ENCODE peak calls at places on chromosomes 6 and 20, in five cellular contexts. Q is T-helper 17 cell, N is T-helper 1 cell, T is body of pancreas, V is A172. I is an unnamed sample.

GRCh38 chr6:2622683-2623082 is 128.0 kb downstream of the MYLK4 start:
- DNase-seq in Q (no peak), T (no peak), V (no peak), N (no peak), I (no peak)

GRCh38 chr6:162151050-162151658 is 576.4 kb downstream of the PRKN start:
- DNase-seq in Q (no peak), N (no peak), T (no peak), V (peak; percentile 61), I (no peak)

GRCh38 chr6:35568967-35569606 is 56.4 kb upstream of the TULP1 start:
- DNase-seq in V (no peak), N (peak; percentile 31), Q (peak; percentile 20), T (peak; percentile 45), I (no peak)

GRCh38 chr20:33423141-33423834 is 20.3 kb downstream of the SNTA1 start:
- DNase-seq in T (no peak), N (no peak), V (peak; percentile 91), Q (no peak), I (no peak)

GRCh38 chr6:102961902-102962301 is 1568.4 kb downstream of the GRIK2 start:
- DNase-seq in T (no peak), V (no peak), Q (no peak), N (no peak), I (no peak)

GRCh38 chr20:14142171-14142570 is 146.9 kb downstream of the MACROD2 start:
- DNase-seq in N (no peak), Q (no peak), T (peak; percentile 53), V (peak; percentile 57), I (no peak)

GRCh38 chr6:31125162-31125561 is 4.9 kb upstream of the CDSN start:
- DNase-seq in Q (no peak), T (peak; percentile 71), V (peak; percentile 69), N (no peak), I (no peak)

GRCh38 chr6:95802978-95803377 is 212.8 kb upstream of the FUT9 start:
- DNase-seq in T (no peak), N (no peak), Q (no peak), V (no peak), I (no peak)

GRCh38 chr20:4814696-4815252 is 93.1 kb downstream of the PRND start:
- DNase-seq in Q (peak; percentile 74), T (peak; percentile 12), N (peak; percentile 71), V (no peak), I (peak; percentile 79)

GRCh38 chr20:31835977-31836852 is 9.2 kb downstream of the FOXS1 start:
- DNase-seq in Q (no peak), T (peak; percentile 83), N (peak; percentile 49), V (peak; percentile 96), I (no peak)

GRCh38 chr20:51752343-51752951 is 15.7 kb downstream of the ATP9A start:
- DNase-seq in V (peak; percentile 89), Q (no peak), T (no peak), N (no peak), I (no peak)

GRCh38 chr6:25928562-25929324 is 1.7 kb downstream of the SLC17A2 start:
- DNase-seq in V (no peak), Q (no peak), N (no peak), T (no peak), I (no peak)

GRCh38 chr6:7646394-7646793 is 56.4 kb downstream of the SNRNP48 start:
- DNase-seq in Q (no peak), T (no peak), N (no peak), V (no peak), I (no peak)

GRCh38 chr6:128806274-128806673 is 76.7 kb upstream of the LAMA2 start:
- DNase-seq in Q (no peak), T (no peak), V (no peak), N (no peak), I (no peak)

GRCh38 chr20:56630086-56630493 is 984 bp downstream of the TFAP2C start:
- DNase-seq in Q (no peak), T (peak; percentile 53), V (peak; percentile 61), N (no peak), I (no peak)

GRCh38 chr6:165632194-165632593 is 30.8 kb downstream of the PDE10A start:
- DNase-seq in Q (no peak), N (no peak), T (no peak), V (no peak), I (no peak)

GRCh38 chr6:110976575-110976974 is 5.3 kb upstream of the RPF2 start:
- DNase-seq in N (no peak), Q (no peak), V (no peak), T (no peak), I (no peak)

GRCh38 chr6:5510734-5511133 is 249.4 kb downstream of the FARS2 start:
- DNase-seq in V (no peak), N (no peak), Q (no peak), T (no peak), I (no peak)

GRCh38 chr6:35955071-35955470 is 34.2 kb upstream of the SRPK1 start:
- DNase-seq in V (peak; percentile 36), T (no peak), N (no peak), Q (no peak), I (no peak)

GRCh38 chr6:17725083-17725482 is 18.4 kb upstream of the NUP153 start:
- DNase-seq in Q (no peak), N (no peak), T (no peak), V (peak; percentile 36), I (no peak)

GRCh38 chr20:9079038-9079731 is 10.3 kb downstream of the PLCB4 start:
- DNase-seq in N (no peak), V (no peak), Q (no peak), T (no peak), I (no peak)

GRCh38 chr6:48597951-48598350 is 487.0 kb upstream of the PTCHD4 start:
- DNase-seq in T (no peak), Q (no peak), N (no peak), V (no peak), I (no peak)

I was measured in memory B cell.